ENCODE peak calls at places on chromosomes 5 and 9, in four cellular contexts. A, Q, X and O are unnamed samples.

GRCh38 chr9:92983984-92984589 is 36.8 kb downstream of the FGD3 start:
- DNase-seq in A (no peak), Q (no peak), X (no peak), O (no peak)

GRCh38 chr9:19894975-19895374 is 106.1 kb upstream of the SLC24A2 start:
- DNase-seq in Q (no peak), X (no peak), A (no peak), O (no peak)

GRCh38 chr5:13866792-13867191 is 77.7 kb downstream of the DNAH5 start:
- DNase-seq in A (no peak), Q (no peak), X (no peak), O (peak)

GRCh38 chr9:81690251-81690851 is 1.0 kb upstream of the TLE1 start:
- DNase-seq in X (peak), Q (peak), A (no peak), O (peak)

GRCh38 chr5:50666261-50667078 is at the start of gene PARP8:
- DNase-seq in X (peak), Q (peak), A (peak), O (peak)

GRCh38 chr9:3177921-3178320 is 334.0 kb upstream of the PUM3 start:
- DNase-seq in Q (no peak), X (no peak), A (no peak), O (no peak)

GRCh38 chr9:105295986-105296385 is 51.5 kb downstream of the SLC44A1 start:
- DNase-seq in Q (no peak), X (no peak), A (no peak), O (no peak)

GRCh38 chr9:94948567-94949235 is 222.2 kb downstream of the AOPEP start:
- DNase-seq in X (no peak), Q (no peak), A (no peak), O (no peak)

GRCh38 chr5:96322865-96323264 is 110.2 kb downstream of the PCSK1 start:
- DNase-seq in A (no peak), X (no peak), Q (no peak), O (no peak)

GRCh38 chr5:83925952-83926351 is 205.3 kb upstream of the HAPLN1 start:
- DNase-seq in Q (no peak), X (no peak), A (no peak), O (no peak)

GRCh38 chr9:107153336-107153735 is 129.7 kb upstream of the RAD23B start:
- DNase-seq in Q (no peak), A (no peak), X (no peak), O (no peak)

GRCh38 chr9:81250606-81251005 is 438.7 kb downstream of the TLE1 start:
- DNase-seq in Q (no peak), A (no peak), X (no peak), O (no peak)

GRCh38 chr5:173535166-173535975 is 81.1 kb downstream of the BOD1 start:
- DNase-seq in Q (no peak), X (no peak), A (no peak), O (no peak)

GRCh38 chr5:10994088-10994986 is 233.3 kb upstream of the DAP start:
- DNase-seq in X (no peak), Q (no peak), A (no peak), O (no peak)

GRCh38 chr5:41575110-41575779 is 64.8 kb upstream of the PLCXD3 start:
- DNase-seq in Q (no peak), X (no peak), A (no peak), O (no peak)

GRCh38 chr5:150302301-150303069 is at the start of gene ARSI:
- DNase-seq in X (no peak), A (no peak), Q (peak), O (no peak)

GRCh38 chr9:129399301-129399990 is 221.4 kb upstream of the IER5L start:
- DNase-seq in Q (no peak), A (no peak), X (peak), O (no peak)

GRCh38 chr5:90562331-90562730 is 3.7 kb downstream of the ADGRV1 start:
- DNase-seq in A (no peak), X (no peak), Q (no peak), O (no peak)

GRCh38 chr5:7902201-7902600 is 33.3 kb downstream of the MTRR start:
- DNase-seq in A (no peak), Q (no peak), X (no peak), O (no peak)

GRCh38 chr5:150780180-150780692 is 1.7 kb downstream of the SMIM3 start:
- DNase-seq in Q (peak), A (no peak), X (peak), O (no peak)

GRCh38 chr9:93262537-93263310 is 78.8 kb downstream of the WNK2 start:
- DNase-seq in X (peak), Q (peak), A (peak), O (no peak)

GRCh38 chr5:168408561-168409321 is 77.5 kb upstream of the RARS1 start:
- DNase-seq in A (no peak), Q (no peak), X (no peak), O (no peak)

GRCh38 chr5:132865668-132866341 is 464 bp downstream of the GDF9 start:
- DNase-seq in A (no peak), Q (no peak), X (no peak), O (no peak)

GRCh38 chr5:132867046-132867451 is 607 bp downstream of the UQCRQ start:
- DNase-seq in A (no peak), Q (no peak), X (no peak), O (no peak)

GRCh38 chr5:132868754-132869153 is 2.3 kb downstream of the UQCRQ start:
- DNase-seq in Q (no peak), X (no peak), A (no peak), O (no peak)

GRCh38 chr5:132870801-132871200 is 2.7 kb upstream of the LEAP2 start:
- DNase-seq in A (no peak), X (no peak), Q (no peak), O (no peak)

GRCh38 chr5:132866342-132867045 is at the start of the genes GDF9 and UQCRQ:
- DNase-seq in A (peak), Q (peak), X (peak), O (peak)
- TF ChIP-seq CTCF in A (peak), Q (no peak), X (no peak), O (peak)

DNA sequence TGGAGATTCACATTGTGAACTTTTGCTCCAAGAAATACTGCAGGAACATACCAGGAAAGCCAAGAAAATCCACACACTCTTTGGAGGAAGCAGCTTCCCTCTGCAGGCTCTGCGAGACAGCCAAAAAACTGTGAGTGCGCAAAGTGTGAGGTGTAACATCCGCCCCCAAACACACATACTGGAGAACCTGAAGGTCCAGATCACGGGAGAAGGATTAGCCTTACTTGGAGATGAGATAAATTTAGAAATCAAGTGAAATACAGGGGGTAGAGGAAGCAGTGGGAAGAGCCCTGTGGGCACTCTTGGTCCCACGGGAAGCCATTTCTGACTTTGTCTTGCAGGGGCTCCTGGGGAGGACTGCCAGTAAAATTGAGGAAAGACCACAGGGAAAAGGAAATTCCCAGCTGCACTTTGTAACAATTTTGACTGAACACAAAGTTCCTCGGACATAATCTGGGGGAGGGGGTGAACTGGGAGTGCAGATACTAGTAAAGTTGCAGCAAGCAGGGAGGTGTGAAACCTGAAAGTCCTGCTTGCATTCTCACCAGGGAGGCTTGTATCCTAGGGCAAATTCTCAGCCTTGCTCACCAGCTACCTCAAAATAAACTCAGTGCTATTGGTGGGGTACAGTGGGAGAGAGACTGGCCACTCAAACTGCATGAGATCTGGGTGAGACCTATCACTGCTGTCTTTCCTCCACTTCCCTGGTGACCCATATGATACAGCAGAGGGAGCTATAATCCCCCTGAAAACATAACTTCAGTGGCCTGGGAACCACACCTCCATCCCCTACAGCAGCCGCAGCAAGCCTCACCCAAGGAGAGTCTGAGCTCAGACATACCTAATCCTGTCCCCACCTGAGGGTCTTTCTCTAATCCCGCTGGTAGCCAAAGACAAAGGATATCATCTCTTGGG is 109.1 kb downstream of the ALDH1A1 start:
- DNase-seq in X (no peak), A (no peak), Q (no peak), O (no peak)
- TF ChIP-seq CTCF in X (no peak), A (no peak), Q (no peak), O (peak)

DNA sequence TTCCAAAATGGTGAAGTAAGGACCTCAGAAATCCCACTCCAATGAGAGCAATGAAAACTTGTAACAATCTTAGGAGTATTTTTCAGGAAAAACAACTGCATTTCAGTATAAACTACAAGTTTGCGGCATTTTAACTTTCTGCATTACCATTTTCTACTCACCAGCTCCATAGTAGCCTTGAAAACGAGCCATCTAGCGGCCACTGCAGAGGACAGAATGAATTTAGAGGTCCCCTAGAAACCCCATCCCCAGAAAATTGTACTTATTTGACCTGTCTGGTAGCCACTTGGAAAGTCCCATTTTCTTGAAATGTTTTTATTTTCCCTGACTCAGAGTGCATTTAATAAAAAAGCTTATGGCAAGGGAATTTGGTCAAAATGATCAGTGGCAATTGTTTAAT is 205.4 kb upstream of the ITGA1 start:
- DNase-seq in Q (no peak), A (no peak), X (no peak), O (no peak)
- TF ChIP-seq CTCF in Q (no peak), A (no peak), X (no peak), O (no peak)

GRCh38 chr5:139401546-139401945 is 2.3 kb downstream of the SPATA24 start:
- DNase-seq in Q (no peak), X (no peak), A (no peak), O (no peak)

GRCh38 chr5:139403787-139404483 is at the start of gene SPATA24:
- DNase-seq in Q (peak), A (peak), X (peak), O (peak)

GRCh38 chr5:139403418-139403786 is 487 bp downstream of the SPATA24 start:
- DNase-seq in A (no peak), X (no peak), Q (no peak), O (no peak)

GRCh38 chr5:139404484-139404840 is 573 bp upstream of the SPATA24 start:
- DNase-seq in Q (no peak), X (no peak), A (no peak), O (no peak)

DNA sequence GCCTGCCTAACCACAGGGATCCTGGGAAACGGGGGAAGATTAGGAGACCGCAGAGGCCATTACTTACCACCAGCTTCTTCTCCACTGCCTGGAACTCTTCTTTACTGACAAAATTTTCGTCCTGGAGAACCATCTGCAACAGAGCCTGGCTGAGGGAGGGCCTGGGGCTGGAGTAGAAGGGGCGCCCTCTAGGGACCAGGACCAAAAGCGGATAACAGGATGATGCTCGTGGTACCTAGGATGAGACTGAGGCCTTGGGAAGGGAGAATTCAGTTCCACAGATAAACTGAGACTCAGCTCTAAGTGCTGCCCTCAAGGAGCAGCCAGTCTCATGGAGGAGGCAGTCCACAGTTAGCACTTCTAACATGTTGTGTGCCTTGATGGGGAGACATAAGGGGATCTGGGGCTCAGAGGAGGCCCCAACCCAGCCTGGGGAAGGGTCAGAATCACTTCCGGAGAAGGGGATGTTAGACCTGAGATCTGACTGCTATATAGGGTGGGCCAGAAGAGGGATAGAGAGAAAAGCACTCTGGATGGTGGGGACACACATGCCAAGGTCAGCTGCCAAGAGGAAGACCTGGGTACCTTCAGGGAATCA is 1.2 kb downstream of the SPATA24 start:
- DNase-seq in Q (no peak), X (no peak), A (no peak), O (no peak)
- TF ChIP-seq CTCF in Q (peak), X (no peak), A (no peak), O (peak)

GRCh38 chr9:34377402-34377741 is 674 bp upstream of the MYORG start:
- DNase-seq in A (no peak), Q (peak), X (no peak), O (peak)

GRCh38 chr9:34374905-34375552 is 1.7 kb downstream of the MYORG start:
- DNase-seq in Q (peak), A (no peak), X (no peak), O (no peak)

GRCh38 chr9:34376596-34377401 is at the start of gene MYORG:
- DNase-seq in Q (peak), X (peak), A (peak), O (peak)

GRCh38 chr9:34374339-34374738 is 2.4 kb downstream of the MYORG start:
- DNase-seq in X (no peak), A (no peak), Q (no peak), O (no peak)

GRCh38 chr9:34375901-34376595 is 650 bp downstream of the MYORG start:
- DNase-seq in X (no peak), Q (peak), A (no peak), O (no peak)
- TF ChIP-seq CTCF in X (no peak), Q (no peak), A (no peak), O (peak)